ENCODE peak calls at places on chromosome 3, in four cellular contexts. One of them, this sample, is unnamed.
A peak's percentile ranks its signal among the peaks of the same experiment; 100 is the strongest.

GRCh38 chr3:106176734-106177133 is 307.9 kb upstream of the CBLB start:
- DNase-seq in NB4: peak; percentile 26
- DNase-seq in transverse colon: no peak
- DNase-seq in suprapubic skin: no peak
- DNase-seq in this sample: no peak

GRCh38 chr3:47455806-47456452 is 19.8 kb downstream of the SCAP start:
- DNase-seq in NB4: peak; percentile 28
- DNase-seq in transverse colon: no peak
- DNase-seq in suprapubic skin: no peak
- DNase-seq in this sample: no peak

GRCh38 chr3:113660901-113661300 is 35.5 kb downstream of the USF3 start:
- DNase-seq in NB4: no peak
- DNase-seq in transverse colon: no peak
- DNase-seq in suprapubic skin: no peak
- DNase-seq in this sample: no peak

GRCh38 chr3:101036213-101036618 is 43.0 kb upstream of the ABI3BP start:
- DNase-seq in NB4: no peak
- DNase-seq in transverse colon: no peak
- DNase-seq in suprapubic skin: no peak
- DNase-seq in this sample: peak; percentile 25

GRCh38 chr3:158794936-158795518 is 6.8 kb upstream of the MFSD1 start:
- DNase-seq in NB4: peak; percentile 65
- DNase-seq in transverse colon: no peak
- DNase-seq in suprapubic skin: no peak
- DNase-seq in this sample: no peak

GRCh38 chr3:4001976-4002375 is 202.7 kb downstream of the LRRN1 start:
- DNase-seq in NB4: no peak
- DNase-seq in transverse colon: no peak
- DNase-seq in suprapubic skin: no peak
- DNase-seq in this sample: no peak

GRCh38 chr3:2770451-2770850 is 339.7 kb downstream of the IL5RA start:
- DNase-seq in NB4: no peak
- DNase-seq in transverse colon: no peak
- DNase-seq in suprapubic skin: no peak
- DNase-seq in this sample: no peak

GRCh38 chr3:115095236-115095635 is 51.9 kb downstream of the ZBTB20 start:
- DNase-seq in NB4: no peak
- DNase-seq in transverse colon: no peak
- DNase-seq in suprapubic skin: no peak
- DNase-seq in this sample: no peak

GRCh38 chr3:69739204-69740102 is at the start of gene MITF:
- DNase-seq in NB4: peak; percentile 87
- DNase-seq in transverse colon: peak; percentile 89
- DNase-seq in suprapubic skin: peak; percentile 95
- DNase-seq in this sample: peak; percentile 92

GRCh38 chr3:179733797-179734196 is 81.0 kb downstream of the USP13 start:
- DNase-seq in NB4: no peak
- DNase-seq in transverse colon: no peak
- DNase-seq in suprapubic skin: no peak
- DNase-seq in this sample: no peak

GRCh38 chr3:48855681-48856447 is 8.2 kb upstream of the PRKAR2A start:
- DNase-seq in NB4: peak; percentile 21
- DNase-seq in transverse colon: peak; percentile 26
- DNase-seq in suprapubic skin: peak; percentile 5
- DNase-seq in this sample: no peak

GRCh38 chr3:36923981-36924747 is 20.7 kb downstream of the TRANK1 start:
- DNase-seq in NB4: peak; percentile 21
- DNase-seq in transverse colon: no peak
- DNase-seq in suprapubic skin: no peak
- DNase-seq in this sample: peak; percentile 54

GRCh38 chr3:171491412-171491811 is 31.2 kb upstream of the TNIK start:
- DNase-seq in NB4: no peak
- DNase-seq in transverse colon: no peak
- DNase-seq in suprapubic skin: no peak
- DNase-seq in this sample: no peak

GRCh38 chr3:66582721-66583141 is 81.9 kb upstream of the LRIG1 start:
- DNase-seq in NB4: peak; percentile 56
- DNase-seq in transverse colon: peak; percentile 32
- DNase-seq in suprapubic skin: no peak
- DNase-seq in this sample: peak; percentile 38

GRCh38 chr3:13767030-13767429 is 112.8 kb downstream of the WNT7A start:
- DNase-seq in NB4: no peak
- DNase-seq in transverse colon: no peak
- DNase-seq in suprapubic skin: no peak
- DNase-seq in this sample: no peak

GRCh38 chr3:28124882-28125281 is 116.5 kb upstream of the CMC1 start:
- DNase-seq in NB4: no peak
- DNase-seq in transverse colon: no peak
- DNase-seq in suprapubic skin: no peak
- DNase-seq in this sample: no peak

GRCh38 chr3:154090116-154090420 is 31.1 kb upstream of the ARHGEF26 start:
- DNase-seq in NB4: no peak
- DNase-seq in transverse colon: no peak
- DNase-seq in suprapubic skin: no peak
- DNase-seq in this sample: no peak

GRCh38 chr3:127718916-127719290 is 46.2 kb downstream of the ABTB1 start:
- DNase-seq in NB4: no peak
- DNase-seq in transverse colon: no peak
- DNase-seq in suprapubic skin: peak; percentile 34
- DNase-seq in this sample: no peak

GRCh38 chr3:57544181-57545125 is at the start of gene DNAH12:
- DNase-seq in NB4: no peak
- DNase-seq in transverse colon: peak; percentile 14
- DNase-seq in suprapubic skin: no peak
- DNase-seq in this sample: peak; percentile 80

GRCh38 chr3:31010491-31010890 is 116.0 kb upstream of the GADL1 start:
- DNase-seq in NB4: no peak
- DNase-seq in transverse colon: no peak
- DNase-seq in suprapubic skin: no peak
- DNase-seq in this sample: no peak

GRCh38 chr3:124941729-124942128 is 7.2 kb upstream of the MUC13 start:
- DNase-seq in NB4: peak; percentile 68
- DNase-seq in transverse colon: no peak
- DNase-seq in suprapubic skin: no peak
- DNase-seq in this sample: no peak

GRCh38 chr3:150107429-150108175 is 136.9 kb upstream of the PFN2 start:
- DNase-seq in NB4: no peak
- DNase-seq in transverse colon: no peak
- DNase-seq in suprapubic skin: no peak
- DNase-seq in this sample: no peak

GRCh38 chr3:33746412-33747116 is 28.5 kb upstream of the CLASP2 start:
- DNase-seq in NB4: peak; percentile 8
- DNase-seq in transverse colon: peak; percentile 34
- DNase-seq in suprapubic skin: no peak
- DNase-seq in this sample: no peak

GRCh38 chr3:181633556-181633955 is 78.2 kb upstream of the SOX2 start:
- DNase-seq in NB4: no peak
- DNase-seq in transverse colon: no peak
- DNase-seq in suprapubic skin: no peak
- DNase-seq in this sample: no peak

GRCh38 chr3:47016086-47016933 is 36.8 kb downstream of the NBEAL2 start:
- DNase-seq in NB4: no peak
- DNase-seq in transverse colon: no peak
- DNase-seq in suprapubic skin: no peak
- DNase-seq in this sample: no peak

GRCh38 chr3:5295191-5295690 is 107.7 kb downstream of the EDEM1 start:
- DNase-seq in NB4: no peak
- DNase-seq in transverse colon: no peak
- DNase-seq in suprapubic skin: no peak
- DNase-seq in this sample: no peak

GRCh38 chr3:152909180-152909883 is 74.4 kb downstream of the P2RY1 start:
- DNase-seq in NB4: peak; percentile 11
- DNase-seq in transverse colon: no peak
- DNase-seq in suprapubic skin: no peak
- DNase-seq in this sample: no peak

GRCh38 chr3:40191850-40192448 is 117.6 kb upstream of the EIF1B start:
- DNase-seq in NB4: peak; percentile 56
- DNase-seq in transverse colon: peak; percentile 57
- DNase-seq in suprapubic skin: no peak
- DNase-seq in this sample: no peak

GRCh38 chr3:88105325-88105724 is 44.4 kb upstream of the C3orf38 start:
- DNase-seq in NB4: no peak
- DNase-seq in transverse colon: no peak
- DNase-seq in suprapubic skin: no peak
- DNase-seq in this sample: no peak

GRCh38 chr3:123331006-123331405 is 117.9 kb downstream of the ADCY5 start:
- DNase-seq in NB4: no peak
- DNase-seq in transverse colon: no peak
- DNase-seq in suprapubic skin: peak; percentile 40
- DNase-seq in this sample: no peak

GRCh38 chr3:183466575-183466974 is 38.2 kb upstream of the MCF2L2 start:
- DNase-seq in NB4: no peak
- DNase-seq in transverse colon: no peak
- DNase-seq in suprapubic skin: no peak
- DNase-seq in this sample: no peak

GRCh38 chr3:178655488-178655887 is 119.3 kb downstream of the KCNMB2 start:
- DNase-seq in NB4: no peak
- DNase-seq in transverse colon: no peak
- DNase-seq in suprapubic skin: no peak
- DNase-seq in this sample: no peak

GRCh38 chr3:103517013-103517412 is 1082.2 kb downstream of the ZPLD1 start:
- DNase-seq in NB4: no peak
- DNase-seq in transverse colon: no peak
- DNase-seq in suprapubic skin: no peak
- DNase-seq in this sample: no peak

GRCh38 chr3:14791343-14791945 is 27.3 kb upstream of the FGD5 start:
- DNase-seq in NB4: peak; percentile 56
- DNase-seq in transverse colon: peak; percentile 74
- DNase-seq in suprapubic skin: peak; percentile 79
- DNase-seq in this sample: peak; percentile 51

GRCh38 chr3:111963424-111963823 is 15.4 kb upstream of the ABHD10 start:
- DNase-seq in NB4: no peak
- DNase-seq in transverse colon: no peak
- DNase-seq in suprapubic skin: no peak
- DNase-seq in this sample: no peak

GRCh38 chr3:58588030-58588614 is 10.9 kb upstream of the FAM107A start:
- DNase-seq in NB4: peak; percentile 34
- DNase-seq in transverse colon: no peak
- DNase-seq in suprapubic skin: no peak
- DNase-seq in this sample: no peak

GRCh38 chr3:172626241-172626640 is 84.6 kb downstream of the NCEH1 start:
- DNase-seq in NB4: no peak
- DNase-seq in transverse colon: no peak
- DNase-seq in suprapubic skin: no peak
- DNase-seq in this sample: no peak

GRCh38 chr3:197959891-197960693 is at the start of gene LMLN:
- DNase-seq in NB4: peak; percentile 96
- DNase-seq in transverse colon: peak; percentile 97
- DNase-seq in suprapubic skin: peak; percentile 97
- DNase-seq in this sample: peak; percentile 95
- TF ChIP-seq POLR2A in NB4: peak; percentile 49
- TF ChIP-seq POLR2A in transverse colon: peak; percentile 79
- TF ChIP-seq POLR2A in suprapubic skin: peak; percentile 52
- TF ChIP-seq POLR2A in this sample: no peak

DNA sequence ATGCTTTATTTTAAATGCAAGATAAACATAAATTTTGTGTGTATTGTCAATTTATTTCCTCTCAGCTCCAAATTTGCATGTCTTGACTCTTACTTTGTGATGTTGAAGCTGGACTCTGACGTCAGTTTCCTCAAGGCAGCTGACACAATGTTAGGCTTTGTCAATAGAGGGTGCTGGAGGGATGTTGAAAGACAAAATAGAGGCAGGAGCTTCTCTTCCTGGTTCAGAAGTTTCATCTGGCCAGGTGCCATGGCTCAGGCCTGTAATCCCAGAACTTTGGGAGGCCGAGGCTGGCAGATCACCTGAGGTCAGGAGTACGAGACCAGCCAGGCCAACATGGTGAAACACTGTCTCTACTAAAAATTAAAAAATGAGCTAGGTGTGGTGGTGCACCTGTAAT is 408.6 kb downstream of the GBE1 start:
- DNase-seq in NB4: peak; percentile 26
- DNase-seq in transverse colon: no peak
- DNase-seq in suprapubic skin: no peak
- DNase-seq in this sample: no peak
- TF ChIP-seq CTCF in NB4: no peak
- TF ChIP-seq CTCF in transverse colon: no peak
- TF ChIP-seq CTCF in suprapubic skin: no peak
- TF ChIP-seq CTCF in this sample: no peak

DNA sequence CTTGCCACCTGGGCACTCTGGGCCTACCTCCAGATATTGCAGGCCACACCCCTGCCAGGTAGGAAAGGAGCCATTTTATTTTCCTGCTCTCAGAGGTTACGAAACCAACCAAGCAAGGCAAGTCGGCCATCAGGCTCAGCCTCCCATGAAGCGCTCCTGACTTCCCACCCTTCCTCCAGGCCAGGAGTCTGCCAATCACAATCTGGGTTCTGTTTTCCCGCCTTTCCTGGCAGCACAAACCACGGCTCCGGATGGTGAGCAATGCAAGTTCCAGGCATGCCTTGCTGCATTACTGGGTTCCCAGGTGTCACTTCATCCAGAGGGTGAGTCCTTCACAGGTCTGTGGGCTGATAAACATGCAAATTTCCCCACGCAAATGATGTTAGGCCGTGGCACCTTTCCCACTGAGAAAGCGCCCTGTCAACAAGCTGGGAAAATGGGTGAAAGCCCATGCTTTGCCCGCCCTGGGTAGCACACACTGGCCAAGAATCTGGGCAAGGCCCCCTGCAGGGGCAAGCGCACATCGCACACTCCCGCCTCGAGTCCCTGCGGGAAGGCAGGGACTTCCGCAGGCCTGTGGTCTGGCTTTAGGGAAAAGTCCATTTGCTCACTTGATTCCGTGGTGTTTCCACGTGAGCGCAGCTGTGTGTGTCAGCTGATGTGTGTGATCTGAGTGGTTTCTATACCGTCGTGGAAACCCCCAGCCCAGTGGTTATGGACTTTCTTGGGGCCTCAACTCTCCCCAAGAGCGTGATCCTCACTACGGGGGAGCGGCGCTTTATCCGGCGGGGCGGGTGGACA is 61.6 kb upstream of the RYK start:
- DNase-seq in NB4: no peak
- DNase-seq in transverse colon: no peak
- DNase-seq in suprapubic skin: peak; percentile 77
- DNase-seq in this sample: peak; percentile 85
- TF ChIP-seq POLR2A in NB4: no peak
- TF ChIP-seq POLR2A in transverse colon: no peak
- TF ChIP-seq POLR2A in suprapubic skin: no peak
- TF ChIP-seq POLR2A in this sample: no peak

GRCh38 chr3:44883213-44883955 is 9.0 kb downstream of the TGM4 start:
- DNase-seq in NB4: peak; percentile 22
- DNase-seq in transverse colon: no peak
- DNase-seq in suprapubic skin: no peak
- DNase-seq in this sample: no peak
- TF ChIP-seq CTCF in NB4: no peak
- TF ChIP-seq CTCF in transverse colon: no peak
- TF ChIP-seq CTCF in suprapubic skin: no peak
- TF ChIP-seq CTCF in this sample: no peak

DNA sequence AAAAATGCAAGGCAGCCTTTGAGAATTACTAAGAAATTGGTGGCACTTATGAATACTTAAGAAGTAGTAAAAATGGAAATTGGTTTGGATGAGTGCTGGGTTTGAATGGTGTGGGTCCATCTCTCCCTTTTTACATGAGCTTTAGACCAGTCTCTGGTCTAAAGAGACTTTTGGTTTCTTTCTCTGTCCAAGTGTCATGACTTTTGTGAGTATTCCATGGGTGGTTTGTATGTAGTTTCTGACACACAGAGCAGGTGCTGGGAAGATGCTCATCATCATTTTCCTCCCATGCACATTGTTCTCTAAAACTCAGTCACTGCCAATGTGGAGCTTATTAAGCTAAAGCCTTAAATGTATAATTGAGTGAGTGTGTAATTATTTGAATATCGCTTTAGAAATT is 63.5 kb downstream of the KAT2B start:
- DNase-seq in NB4: no peak
- DNase-seq in transverse colon: no peak
- DNase-seq in suprapubic skin: no peak
- DNase-seq in this sample: no peak
- TF ChIP-seq POLR2A in NB4: no peak
- TF ChIP-seq POLR2A in transverse colon: no peak
- TF ChIP-seq POLR2A in suprapubic skin: no peak
- TF ChIP-seq POLR2A in this sample: no peak